ENCODE peak calls at places on chromosomes 6 and 20, in five cellular contexts. One of them, this sample, is unnamed.

GRCh38 chr6:31620586-31621319 is at the start of gene PRRC2A:
- DNase-seq in HepG2: no peak
- DNase-seq in H1: peak; percentile 90
- DNase-seq in GM12878: no peak
- DNase-seq in NT2/D1: peak; percentile 33
- DNase-seq in this sample: peak; percentile 74

GRCh38 chr6:155163616-155164015 is 100.2 kb upstream of the CLDN20 start:
- DNase-seq in HepG2: no peak
- DNase-seq in H1: no peak
- DNase-seq in NT2/D1: no peak
- DNase-seq in GM12878: no peak
- DNase-seq in this sample: no peak

GRCh38 chr6:137536104-137536773 is 42.0 kb upstream of the OLIG3 start:
- DNase-seq in GM12878: no peak
- DNase-seq in NT2/D1: no peak
- DNase-seq in H1: no peak
- DNase-seq in HepG2: no peak
- DNase-seq in this sample: no peak

GRCh38 chr6:40587240-40588069 is at the start of gene LRFN2:
- DNase-seq in GM12878: no peak
- DNase-seq in NT2/D1: peak; percentile 56
- DNase-seq in H1: peak; percentile 93
- DNase-seq in HepG2: peak; percentile 31
- DNase-seq in this sample: peak; percentile 80

GRCh38 chr20:9903048-9903651 is 64.3 kb upstream of the PAK5 start:
- DNase-seq in GM12878: no peak
- DNase-seq in H1: peak; percentile 60
- DNase-seq in NT2/D1: peak; percentile 27
- DNase-seq in HepG2: peak; percentile 40
- DNase-seq in this sample: peak; percentile 26

GRCh38 chr6:168515376-168515775 is 74.4 kb downstream of the SMOC2 start:
- DNase-seq in GM12878: no peak
- DNase-seq in HepG2: no peak
- DNase-seq in NT2/D1: no peak
- DNase-seq in H1: no peak
- DNase-seq in this sample: no peak

GRCh38 chr6:140051521-140052455 is 677.3 kb upstream of the CITED2 start:
- DNase-seq in GM12878: no peak
- DNase-seq in NT2/D1: no peak
- DNase-seq in HepG2: no peak
- DNase-seq in H1: no peak
- DNase-seq in this sample: no peak

GRCh38 chr6:10144772-10145171 is 270.1 kb downstream of the TFAP2A start:
- DNase-seq in GM12878: no peak
- DNase-seq in NT2/D1: no peak
- DNase-seq in H1: no peak
- DNase-seq in HepG2: no peak
- DNase-seq in this sample: no peak

GRCh38 chr6:100446115-100446921 is 18.4 kb downstream of the SIM1 start:
- DNase-seq in HepG2: no peak
- DNase-seq in GM12878: no peak
- DNase-seq in NT2/D1: no peak
- DNase-seq in H1: peak; percentile 67
- DNase-seq in this sample: no peak

GRCh38 chr6:125156496-125156895 is 2.9 kb downstream of the TPD52L1 start:
- DNase-seq in H1: no peak
- DNase-seq in GM12878: no peak
- DNase-seq in HepG2: no peak
- DNase-seq in NT2/D1: no peak
- DNase-seq in this sample: no peak

GRCh38 chr6:169831450-169832246 is 80.2 kb downstream of the ERMARD start:
- DNase-seq in HepG2: peak; percentile 60
- DNase-seq in H1: peak; percentile 97
- DNase-seq in NT2/D1: peak; percentile 58
- DNase-seq in GM12878: no peak
- DNase-seq in this sample: peak; percentile 92

GRCh38 chr6:78101387-78101786 is 448.5 kb downstream of the MEI4 start:
- DNase-seq in HepG2: no peak
- DNase-seq in GM12878: no peak
- DNase-seq in NT2/D1: no peak
- DNase-seq in H1: no peak
- DNase-seq in this sample: no peak

GRCh38 chr6:158649289-158650143 is at the start of gene SYTL3:
- DNase-seq in HepG2: no peak
- DNase-seq in NT2/D1: no peak
- DNase-seq in GM12878: peak; percentile 95
- DNase-seq in H1: no peak
- DNase-seq in this sample: no peak

GRCh38 chr6:133062077-133062476 is 179.1 kb upstream of the EYA4 start:
- DNase-seq in H1: no peak
- DNase-seq in NT2/D1: no peak
- DNase-seq in GM12878: no peak
- DNase-seq in HepG2: no peak
- DNase-seq in this sample: no peak

DNA sequence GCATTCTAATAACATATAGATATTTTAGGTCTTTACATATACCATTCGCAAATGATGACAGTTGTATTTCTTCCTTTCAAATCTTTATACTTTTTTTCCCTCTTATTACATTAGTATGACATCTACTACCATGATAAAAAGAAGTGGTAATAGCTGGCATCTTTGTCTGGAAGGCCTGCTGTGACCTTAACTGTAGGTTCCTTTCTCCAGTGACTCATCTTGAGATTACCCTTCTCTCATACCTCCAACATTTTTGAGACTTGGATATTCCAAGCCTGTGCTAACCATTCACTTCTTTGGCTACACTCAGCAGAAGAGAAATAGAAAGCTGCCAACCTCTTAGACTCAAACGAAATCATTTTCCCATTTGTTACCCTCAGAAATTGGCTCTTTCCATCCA is 30.3 kb downstream of the ZKSCAN8 start:
- DNase-seq in HepG2: no peak
- DNase-seq in NT2/D1: no peak
- DNase-seq in GM12878: no peak
- DNase-seq in H1: no peak
- DNase-seq in this sample: no peak
- TF ChIP-seq SUZ12 in HepG2: no peak
- TF ChIP-seq SUZ12 in NT2/D1: no peak
- TF ChIP-seq SUZ12 in GM12878: no peak
- TF ChIP-seq SUZ12 in H1: no peak
- TF ChIP-seq SUZ12 in this sample: no peak

DNA sequence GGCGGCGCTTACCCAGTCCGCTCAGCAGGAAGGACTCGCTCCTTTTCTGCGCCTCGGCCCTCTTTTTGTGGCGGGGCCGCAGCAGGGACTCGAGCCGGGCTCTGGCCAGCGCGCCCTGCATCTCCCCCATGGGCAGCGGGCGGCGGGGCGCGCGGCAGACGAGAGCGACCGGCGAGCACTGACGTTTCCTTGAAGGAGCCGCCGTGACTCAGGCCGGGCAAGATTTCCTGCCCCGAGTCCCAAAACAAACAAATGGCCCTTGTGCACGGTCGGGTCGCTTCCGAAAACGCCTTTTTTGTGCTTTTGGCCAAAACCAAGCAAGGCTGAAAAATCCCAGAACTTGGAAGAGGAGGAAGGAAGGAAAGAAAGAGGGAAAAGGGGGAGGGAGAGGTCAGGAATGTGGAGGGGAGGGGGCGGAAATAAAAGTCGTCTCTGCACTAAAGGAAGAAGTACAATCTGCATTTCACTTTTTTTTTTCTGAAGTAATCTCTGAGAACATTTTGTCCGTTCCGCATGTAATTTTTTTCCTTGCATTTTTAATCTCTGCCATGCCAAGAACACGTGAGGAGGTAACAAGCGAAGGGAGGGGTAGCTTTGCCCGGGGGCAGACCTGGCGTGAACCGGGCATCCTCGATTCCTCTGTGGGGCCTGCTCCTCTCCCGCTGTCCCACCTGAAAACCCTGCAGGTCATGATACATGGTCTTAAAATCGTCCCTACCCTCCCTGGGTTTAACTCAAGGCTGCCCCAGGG is 123.3 kb upstream of the SLC2A12 start:
- DNase-seq in GM12878: no peak
- DNase-seq in H1: peak; percentile 85
- DNase-seq in HepG2: peak; percentile 43
- DNase-seq in NT2/D1: no peak
- DNase-seq in this sample: no peak
- TF ChIP-seq SUZ12 in GM12878: no peak
- TF ChIP-seq SUZ12 in H1: no peak
- TF ChIP-seq SUZ12 in HepG2: no peak
- TF ChIP-seq SUZ12 in NT2/D1: no peak
- TF ChIP-seq SUZ12 in this sample: no peak

GRCh38 chr20:53795170-53795569 is 201.5 kb upstream of the ZNF217 start:
- DNase-seq in HepG2: no peak
- DNase-seq in NT2/D1: no peak
- DNase-seq in GM12878: no peak
- DNase-seq in H1: no peak
- DNase-seq in this sample: no peak
- TF ChIP-seq SUZ12 in HepG2: no peak
- TF ChIP-seq SUZ12 in NT2/D1: no peak
- TF ChIP-seq SUZ12 in GM12878: no peak
- TF ChIP-seq SUZ12 in H1: no peak
- TF ChIP-seq SUZ12 in this sample: no peak

GRCh38 chr6:19759117-19759880 is 77.9 kb upstream of the ID4 start:
- DNase-seq in GM12878: no peak
- DNase-seq in H1: no peak
- DNase-seq in NT2/D1: no peak
- DNase-seq in HepG2: no peak
- DNase-seq in this sample: no peak
- TF ChIP-seq SUZ12 in GM12878: no peak
- TF ChIP-seq SUZ12 in H1: no peak
- TF ChIP-seq SUZ12 in NT2/D1: no peak
- TF ChIP-seq SUZ12 in HepG2: no peak
- TF ChIP-seq SUZ12 in this sample: no peak

DNA sequence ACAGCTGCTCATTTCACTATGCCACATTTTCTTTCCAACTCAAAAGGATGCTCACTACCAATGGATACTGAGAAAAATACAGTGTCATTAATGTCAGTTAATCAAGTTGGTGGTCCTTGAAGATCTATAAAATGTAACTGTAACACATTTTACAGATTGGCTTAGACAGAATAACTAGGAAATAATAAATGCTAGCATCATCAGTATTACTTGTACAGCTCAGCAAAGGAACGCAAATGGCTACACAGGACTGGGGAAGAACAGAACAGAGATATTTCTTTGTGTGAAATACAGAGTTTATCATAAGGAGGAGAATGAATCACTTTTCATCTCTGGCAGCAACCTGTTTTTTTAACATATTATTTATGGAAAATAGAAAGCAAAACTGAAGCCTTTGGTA is 8.2 kb upstream of the QKI start:
- DNase-seq in GM12878: no peak
- DNase-seq in HepG2: no peak
- DNase-seq in H1: no peak
- DNase-seq in NT2/D1: no peak
- DNase-seq in this sample: no peak
- TF ChIP-seq SUZ12 in GM12878: no peak
- TF ChIP-seq SUZ12 in HepG2: no peak
- TF ChIP-seq SUZ12 in H1: no peak
- TF ChIP-seq SUZ12 in NT2/D1: no peak
- TF ChIP-seq SUZ12 in this sample: no peak

DNA sequence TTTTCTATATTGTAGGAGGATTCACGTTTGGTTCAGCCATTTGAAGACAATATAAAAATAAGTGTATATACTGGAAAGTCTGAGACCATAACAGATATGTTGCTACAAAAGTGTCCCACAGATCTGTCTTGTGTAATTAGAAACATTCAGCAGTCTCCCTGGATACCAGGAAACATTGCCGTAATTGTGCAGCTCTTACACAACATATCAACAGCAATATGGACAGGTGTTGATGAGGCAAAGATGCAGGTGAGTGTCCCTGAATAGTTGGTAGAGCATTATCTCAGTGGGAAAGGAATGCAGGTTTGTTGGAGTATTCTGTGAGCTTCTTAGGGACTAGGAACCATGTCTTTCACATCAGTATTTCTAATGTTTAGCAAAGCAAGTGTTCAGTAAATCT is 18.3 kb upstream of the ADGRF4 start:
- DNase-seq in H1: no peak
- DNase-seq in NT2/D1: no peak
- DNase-seq in HepG2: no peak
- DNase-seq in GM12878: no peak
- DNase-seq in this sample: no peak
- TF ChIP-seq SUZ12 in H1: no peak
- TF ChIP-seq SUZ12 in NT2/D1: no peak
- TF ChIP-seq SUZ12 in HepG2: no peak
- TF ChIP-seq SUZ12 in GM12878: no peak
- TF ChIP-seq SUZ12 in this sample: no peak

GRCh38 chr6:49550413-49551125 is at the start of gene C6orf141:
- DNase-seq in H1: peak; percentile 81
- DNase-seq in HepG2: no peak
- DNase-seq in GM12878: no peak
- DNase-seq in NT2/D1: peak; percentile 59
- DNase-seq in this sample: peak; percentile 21
- TF ChIP-seq SUZ12 in H1: no peak
- TF ChIP-seq SUZ12 in HepG2: no peak
- TF ChIP-seq SUZ12 in GM12878: no peak
- TF ChIP-seq SUZ12 in NT2/D1: no peak
- TF ChIP-seq SUZ12 in this sample: no peak

GRCh38 chr6:156795825-156796224 is 18.6 kb downstream of the ARID1B start:
- DNase-seq in GM12878: no peak
- DNase-seq in NT2/D1: no peak
- DNase-seq in H1: no peak
- DNase-seq in HepG2: no peak
- DNase-seq in this sample: no peak
- TF ChIP-seq SUZ12 in GM12878: no peak
- TF ChIP-seq SUZ12 in NT2/D1: no peak
- TF ChIP-seq SUZ12 in H1: no peak
- TF ChIP-seq SUZ12 in HepG2: no peak
- TF ChIP-seq SUZ12 in this sample: no peak

GRCh38 chr20:63441777-63442493 is 30.5 kb downstream of the KCNQ2 start:
- DNase-seq in H1: peak; percentile 79
- DNase-seq in GM12878: peak; percentile 26
- DNase-seq in HepG2: peak; percentile 58
- DNase-seq in NT2/D1: peak; percentile 49
- DNase-seq in this sample: peak; percentile 74
- TF ChIP-seq SUZ12 in H1: no peak
- TF ChIP-seq SUZ12 in GM12878: no peak
- TF ChIP-seq SUZ12 in HepG2: no peak
- TF ChIP-seq SUZ12 in NT2/D1: no peak
- TF ChIP-seq SUZ12 in this sample: no peak

DNA sequence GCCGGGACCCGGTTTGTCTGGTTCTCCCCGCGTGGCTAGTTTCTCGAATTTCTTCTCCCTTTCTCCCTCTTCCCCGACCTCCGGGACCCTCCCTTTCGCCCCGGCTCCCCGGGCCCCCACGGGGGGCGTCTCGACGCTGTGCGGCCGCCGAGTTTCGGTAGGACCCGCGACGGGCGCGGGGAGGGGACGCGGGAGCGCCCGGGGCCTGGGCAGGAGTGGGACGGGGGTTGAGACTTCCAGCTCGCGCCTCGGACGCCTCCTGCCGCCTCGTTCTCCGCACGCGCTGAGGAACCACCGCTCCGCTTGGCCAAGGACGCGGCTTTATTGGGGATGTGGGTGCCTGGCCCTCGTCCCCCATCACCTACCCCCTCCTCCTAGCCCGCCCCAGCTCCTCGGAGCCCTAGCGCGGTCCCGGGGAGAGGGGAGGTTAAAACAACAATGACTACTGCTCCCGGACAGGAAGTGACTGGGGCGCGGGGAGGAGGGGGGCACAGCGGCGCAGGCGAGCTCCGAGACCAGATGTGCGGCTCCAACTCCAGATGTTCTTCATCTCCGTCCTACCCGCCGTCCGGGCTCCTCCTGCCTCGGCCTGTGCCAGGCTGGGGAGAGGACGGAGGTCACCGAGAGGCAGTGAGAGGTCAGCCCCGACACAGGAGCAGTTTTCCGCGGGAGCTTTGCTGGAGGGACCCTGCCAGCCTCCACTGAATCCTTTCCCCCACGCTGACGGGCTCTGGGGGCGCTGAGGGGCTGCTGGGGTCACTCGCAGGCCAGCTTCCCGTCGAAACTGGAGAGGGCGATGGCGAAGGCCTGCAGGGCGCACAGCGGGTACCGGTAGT is 910 bp upstream of the TEAD3 start:
- DNase-seq in NT2/D1: no peak
- DNase-seq in HepG2: peak; percentile 47
- DNase-seq in H1: peak; percentile 77
- DNase-seq in GM12878: no peak
- DNase-seq in this sample: peak; percentile 40
- TF ChIP-seq SUZ12 in NT2/D1: no peak
- TF ChIP-seq SUZ12 in HepG2: no peak
- TF ChIP-seq SUZ12 in H1: no peak
- TF ChIP-seq SUZ12 in GM12878: no peak
- TF ChIP-seq SUZ12 in this sample: no peak